ENCODE peak calls at places on chromosomes 16 and 17, in five cellular contexts. One of them, this sample, is unnamed.

GRCh38 chr17:43349142-43349541 is 49.7 kb upstream of the ARL4D start:
- DNase-seq in omental fat pad: no peak
- DNase-seq in lower leg skin: no peak
- DNase-seq in bronchial epithelial cell: no peak
- DNase-seq in fibroblast of pulmonary artery: no peak
- DNase-seq in this sample: no peak

GRCh38 chr16:35134471-35134870 is 1675.1 kb downstream of the TP53TG3F start:
- DNase-seq in omental fat pad: no peak
- DNase-seq in bronchial epithelial cell: peak; percentile 97
- DNase-seq in fibroblast of pulmonary artery: no peak
- DNase-seq in lower leg skin: no peak
- DNase-seq in this sample: no peak

GRCh38 chr16:56608876-56609462 is 585 bp downstream of the MT2A start:
- DNase-seq in omental fat pad: no peak
- DNase-seq in fibroblast of pulmonary artery: peak; percentile 24
- DNase-seq in lower leg skin: no peak
- DNase-seq in bronchial epithelial cell: peak; percentile 7
- DNase-seq in this sample: no peak

GRCh38 chr16:15055141-15056053 is 477 bp downstream of the NTAN1 start:
- DNase-seq in bronchial epithelial cell: no peak
- DNase-seq in fibroblast of pulmonary artery: peak; percentile 39
- DNase-seq in lower leg skin: peak; percentile 53
- DNase-seq in omental fat pad: no peak
- DNase-seq in this sample: no peak

GRCh38 chr17:4936436-4936835 is 3.4 kb downstream of the SLC25A11 start:
- DNase-seq in omental fat pad: no peak
- DNase-seq in bronchial epithelial cell: no peak
- DNase-seq in fibroblast of pulmonary artery: no peak
- DNase-seq in lower leg skin: no peak
- DNase-seq in this sample: no peak

GRCh38 chr16:77331802-77332586 is 102.8 kb downstream of the ADAMTS18 start:
- DNase-seq in lower leg skin: no peak
- DNase-seq in bronchial epithelial cell: no peak
- DNase-seq in omental fat pad: no peak
- DNase-seq in fibroblast of pulmonary artery: no peak
- DNase-seq in this sample: no peak

GRCh38 chr17:62735027-62735651 is 73.0 kb downstream of the MARCHF10 start:
- DNase-seq in omental fat pad: no peak
- DNase-seq in lower leg skin: no peak
- DNase-seq in fibroblast of pulmonary artery: no peak
- DNase-seq in bronchial epithelial cell: peak; percentile 34
- DNase-seq in this sample: no peak

GRCh38 chr17:35930211-35931065 is at the start of gene RDM1:
- DNase-seq in fibroblast of pulmonary artery: peak; percentile 52
- DNase-seq in omental fat pad: peak; percentile 25
- DNase-seq in bronchial epithelial cell: peak; percentile 53
- DNase-seq in lower leg skin: no peak
- DNase-seq in this sample: peak; percentile 86

GRCh38 chr16:62149646-62150045 is 113.4 kb upstream of the CDH8 start:
- DNase-seq in bronchial epithelial cell: peak; percentile 4
- DNase-seq in fibroblast of pulmonary artery: no peak
- DNase-seq in lower leg skin: no peak
- DNase-seq in omental fat pad: no peak
- DNase-seq in this sample: no peak

GRCh38 chr16:31472559-31473203 is 729 bp downstream of the TGFB1I1 start:
- DNase-seq in bronchial epithelial cell: peak; percentile 80
- DNase-seq in lower leg skin: peak; percentile 87
- DNase-seq in fibroblast of pulmonary artery: peak; percentile 96
- DNase-seq in omental fat pad: peak; percentile 68
- DNase-seq in this sample: no peak

GRCh38 chr17:29241015-29241963 is 5.4 kb upstream of the CRYBA1 start:
- DNase-seq in fibroblast of pulmonary artery: peak; percentile 96
- DNase-seq in bronchial epithelial cell: peak; percentile 99
- DNase-seq in lower leg skin: no peak
- DNase-seq in omental fat pad: no peak
- DNase-seq in this sample: no peak

GRCh38 chr17:71765437-71765836 is 355.4 kb upstream of the SOX9 start:
- DNase-seq in bronchial epithelial cell: no peak
- DNase-seq in omental fat pad: no peak
- DNase-seq in fibroblast of pulmonary artery: no peak
- DNase-seq in lower leg skin: no peak
- DNase-seq in this sample: no peak

GRCh38 chr17:44607836-44608690 is 48.2 kb upstream of the MEIOC start:
- DNase-seq in omental fat pad: no peak
- DNase-seq in fibroblast of pulmonary artery: no peak
- DNase-seq in lower leg skin: no peak
- DNase-seq in bronchial epithelial cell: no peak
- DNase-seq in this sample: peak; percentile 36

GRCh38 chr16:74034862-74035261 is 261.8 kb upstream of the PSMD7 start:
- DNase-seq in lower leg skin: no peak
- DNase-seq in bronchial epithelial cell: peak; percentile 16
- DNase-seq in fibroblast of pulmonary artery: peak; percentile 28
- DNase-seq in omental fat pad: no peak
- DNase-seq in this sample: no peak

GRCh38 chr17:57713140-57713539 is 32.0 kb downstream of the CCDC182 start:
- DNase-seq in bronchial epithelial cell: no peak
- DNase-seq in fibroblast of pulmonary artery: no peak
- DNase-seq in omental fat pad: no peak
- DNase-seq in lower leg skin: no peak
- DNase-seq in this sample: no peak

GRCh38 chr17:62816282-62816839 is 8.2 kb upstream of the MARCHF10 start:
- DNase-seq in lower leg skin: no peak
- DNase-seq in fibroblast of pulmonary artery: no peak
- DNase-seq in omental fat pad: no peak
- DNase-seq in bronchial epithelial cell: no peak
- DNase-seq in this sample: no peak

GRCh38 chr17:19539040-19539399 is 5.4 kb downstream of the SLC47A1 start:
- DNase-seq in bronchial epithelial cell: no peak
- DNase-seq in fibroblast of pulmonary artery: no peak
- DNase-seq in omental fat pad: no peak
- DNase-seq in lower leg skin: no peak
- DNase-seq in this sample: no peak

GRCh38 chr16:22206847-22207714 is 1.0 kb downstream of the EEF2K start:
- DNase-seq in omental fat pad: peak; percentile 76
- DNase-seq in bronchial epithelial cell: peak; percentile 49
- DNase-seq in lower leg skin: peak; percentile 81
- DNase-seq in fibroblast of pulmonary artery: peak; percentile 83
- DNase-seq in this sample: no peak

GRCh38 chr16:89737341-89738071 is 16.2 kb downstream of the ZNF276 start:
- DNase-seq in fibroblast of pulmonary artery: no peak
- DNase-seq in lower leg skin: no peak
- DNase-seq in bronchial epithelial cell: no peak
- DNase-seq in omental fat pad: no peak
- DNase-seq in this sample: no peak

GRCh38 chr17:15404116-15404730 is 62.8 kb upstream of the TEKT3 start:
- DNase-seq in omental fat pad: no peak
- DNase-seq in lower leg skin: no peak
- DNase-seq in fibroblast of pulmonary artery: peak; percentile 47
- DNase-seq in bronchial epithelial cell: no peak
- DNase-seq in this sample: no peak

GRCh38 chr16:56625943-56626654 is 518 bp downstream of the MT1E start:
- DNase-seq in bronchial epithelial cell: no peak
- DNase-seq in lower leg skin: peak; percentile 47
- DNase-seq in fibroblast of pulmonary artery: peak; percentile 79
- DNase-seq in omental fat pad: no peak
- DNase-seq in this sample: no peak

GRCh38 chr17:18217412-18218015 is 7.9 kb upstream of the LLGL1 start:
- DNase-seq in omental fat pad: peak; percentile 84
- DNase-seq in fibroblast of pulmonary artery: peak; percentile 66
- DNase-seq in bronchial epithelial cell: peak; percentile 48
- DNase-seq in lower leg skin: peak; percentile 71
- DNase-seq in this sample: peak; percentile 78

GRCh38 chr17:8994319-8994718 is 27.0 kb upstream of the NTN1 start:
- DNase-seq in omental fat pad: peak; percentile 44
- DNase-seq in fibroblast of pulmonary artery: peak; percentile 54
- DNase-seq in lower leg skin: no peak
- DNase-seq in bronchial epithelial cell: peak; percentile 26
- DNase-seq in this sample: peak; percentile 72

GRCh38 chr17:46191332-46192210 is 1.7 kb downstream of the KANSL1 start:
- DNase-seq in fibroblast of pulmonary artery: peak; percentile 41
- DNase-seq in lower leg skin: peak; percentile 32
- DNase-seq in omental fat pad: no peak
- DNase-seq in bronchial epithelial cell: peak; percentile 22
- DNase-seq in this sample: no peak

GRCh38 chr16:69482410-69482951 is 58.1 kb downstream of the CYB5B start:
- DNase-seq in lower leg skin: peak; percentile 56
- DNase-seq in bronchial epithelial cell: no peak
- DNase-seq in fibroblast of pulmonary artery: peak; percentile 93
- DNase-seq in omental fat pad: no peak
- DNase-seq in this sample: no peak

GRCh38 chr17:69719474-69720048 is 305.1 kb downstream of the MAP2K6 start:
- DNase-seq in fibroblast of pulmonary artery: no peak
- DNase-seq in lower leg skin: no peak
- DNase-seq in omental fat pad: no peak
- DNase-seq in bronchial epithelial cell: no peak
- DNase-seq in this sample: no peak

GRCh38 chr16:82880361-82880760 is 253.6 kb downstream of the CDH13 start:
- DNase-seq in omental fat pad: no peak
- DNase-seq in bronchial epithelial cell: no peak
- DNase-seq in lower leg skin: no peak
- DNase-seq in fibroblast of pulmonary artery: no peak
- DNase-seq in this sample: no peak

GRCh38 chr16:30121741-30122620 is 1.0 kb downstream of the MAPK3 start:
- DNase-seq in omental fat pad: no peak
- DNase-seq in lower leg skin: peak; percentile 38
- DNase-seq in bronchial epithelial cell: no peak
- DNase-seq in fibroblast of pulmonary artery: peak; percentile 21
- DNase-seq in this sample: no peak

GRCh38 chr17:40303009-40303657 is 5.8 kb upstream of the RARA start:
- DNase-seq in fibroblast of pulmonary artery: peak; percentile 83
- DNase-seq in bronchial epithelial cell: peak; percentile 63
- DNase-seq in lower leg skin: no peak
- DNase-seq in omental fat pad: no peak
- DNase-seq in this sample: no peak

GRCh38 chr16:75340715-75341500 is 89.5 kb upstream of the BCAR1 start:
- DNase-seq in bronchial epithelial cell: peak; percentile 31
- DNase-seq in omental fat pad: no peak
- DNase-seq in fibroblast of pulmonary artery: peak; percentile 51
- DNase-seq in lower leg skin: no peak
- DNase-seq in this sample: no peak

GRCh38 chr16:15765880-15766279 is 90.9 kb downstream of the MYH11 start:
- DNase-seq in fibroblast of pulmonary artery: peak; percentile 48
- DNase-seq in lower leg skin: no peak
- DNase-seq in bronchial epithelial cell: peak; percentile 33
- DNase-seq in omental fat pad: no peak
- DNase-seq in this sample: no peak

GRCh38 chr16:88619859-88620655 is 18.3 kb upstream of the IL17C start:
- DNase-seq in bronchial epithelial cell: no peak
- DNase-seq in lower leg skin: no peak
- DNase-seq in fibroblast of pulmonary artery: no peak
- DNase-seq in omental fat pad: no peak
- DNase-seq in this sample: no peak

DNA sequence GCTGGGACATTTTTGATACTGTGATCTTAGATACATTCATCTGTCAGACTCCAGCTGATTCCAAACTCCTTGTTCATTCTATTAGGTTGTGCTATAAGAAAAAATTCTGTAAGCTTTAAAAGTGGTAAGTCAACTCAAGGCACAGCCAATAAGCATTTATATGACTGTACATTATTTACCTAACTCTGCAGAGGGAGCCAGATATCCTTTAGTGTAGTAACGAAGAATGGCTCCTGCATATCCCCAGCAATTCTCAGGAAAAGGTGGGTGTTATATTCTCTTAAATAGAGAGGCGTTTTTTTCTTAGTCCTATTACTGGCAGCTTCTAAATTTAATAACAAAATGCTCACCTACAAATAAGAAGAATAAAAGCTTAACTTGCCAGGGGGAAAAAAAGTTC is 374.3 kb upstream of the GOT2 start:
- DNase-seq in lower leg skin: no peak
- DNase-seq in fibroblast of pulmonary artery: no peak
- DNase-seq in omental fat pad: no peak
- DNase-seq in bronchial epithelial cell: no peak
- DNase-seq in this sample: no peak
- TF ChIP-seq CTCF in lower leg skin: no peak
- TF ChIP-seq CTCF in fibroblast of pulmonary artery: no peak
- TF ChIP-seq CTCF in omental fat pad: no peak
- TF ChIP-seq CTCF in bronchial epithelial cell: no peak
- TF ChIP-seq CTCF in this sample: no peak

GRCh38 chr17:50196826-50197225 is 4.6 kb downstream of the COL1A1 start:
- DNase-seq in lower leg skin: no peak
- DNase-seq in omental fat pad: no peak
- DNase-seq in fibroblast of pulmonary artery: peak; percentile 53
- DNase-seq in bronchial epithelial cell: peak; percentile 48
- DNase-seq in this sample: no peak

GRCh38 chr17:50196036-50196435 is 5.4 kb downstream of the COL1A1 start:
- DNase-seq in bronchial epithelial cell: no peak
- DNase-seq in fibroblast of pulmonary artery: no peak
- DNase-seq in lower leg skin: no peak
- DNase-seq in omental fat pad: no peak
- DNase-seq in this sample: no peak

GRCh38 chr17:50194441-50195195 is 6.8 kb downstream of the COL1A1 start:
- DNase-seq in fibroblast of pulmonary artery: no peak
- DNase-seq in bronchial epithelial cell: no peak
- DNase-seq in omental fat pad: no peak
- DNase-seq in lower leg skin: no peak
- DNase-seq in this sample: no peak

GRCh38 chr17:50192873-50193274 is 8.6 kb downstream of the COL1A1 start:
- DNase-seq in bronchial epithelial cell: no peak
- DNase-seq in lower leg skin: no peak
- DNase-seq in omental fat pad: no peak
- DNase-seq in fibroblast of pulmonary artery: no peak
- DNase-seq in this sample: no peak

GRCh38 chr17:50195196-50195865 is 6.1 kb downstream of the COL1A1 start:
- DNase-seq in bronchial epithelial cell: no peak
- DNase-seq in fibroblast of pulmonary artery: no peak
- DNase-seq in omental fat pad: no peak
- DNase-seq in lower leg skin: no peak
- DNase-seq in this sample: no peak
- TF ChIP-seq CTCF in bronchial epithelial cell: peak; percentile 6
- TF ChIP-seq CTCF in fibroblast of pulmonary artery: peak; percentile 41
- TF ChIP-seq CTCF in omental fat pad: no peak
- TF ChIP-seq CTCF in lower leg skin: no peak
- TF ChIP-seq CTCF in this sample: no peak

GRCh38 chr16:84048306-84048705 is 5.7 kb upstream of the SLC38A8 start:
- DNase-seq in bronchial epithelial cell: no peak
- DNase-seq in fibroblast of pulmonary artery: no peak
- DNase-seq in omental fat pad: no peak
- DNase-seq in lower leg skin: no peak
- DNase-seq in this sample: peak; percentile 32
- TF ChIP-seq CTCF in bronchial epithelial cell: peak; percentile 41
- TF ChIP-seq CTCF in fibroblast of pulmonary artery: no peak
- TF ChIP-seq CTCF in omental fat pad: no peak
- TF ChIP-seq CTCF in lower leg skin: no peak
- TF ChIP-seq CTCF in this sample: peak; percentile 56

GRCh38 chr16:66660422-66661209 is 35.9 kb downstream of the CMTM4 start:
- DNase-seq in bronchial epithelial cell: peak; percentile 86
- DNase-seq in fibroblast of pulmonary artery: peak; percentile 87
- DNase-seq in omental fat pad: no peak
- DNase-seq in lower leg skin: peak; percentile 43
- DNase-seq in this sample: no peak
- TF ChIP-seq CTCF in bronchial epithelial cell: peak; percentile 38
- TF ChIP-seq CTCF in fibroblast of pulmonary artery: peak; percentile 43
- TF ChIP-seq CTCF in omental fat pad: no peak
- TF ChIP-seq CTCF in lower leg skin: no peak
- TF ChIP-seq CTCF in this sample: no peak

GRCh38 chr16:46918905-46919792 is 35.0 kb downstream of the GPT2 start:
- DNase-seq in fibroblast of pulmonary artery: no peak
- DNase-seq in lower leg skin: no peak
- DNase-seq in omental fat pad: no peak
- DNase-seq in bronchial epithelial cell: no peak
- DNase-seq in this sample: no peak
- TF ChIP-seq CTCF in fibroblast of pulmonary artery: no peak
- TF ChIP-seq CTCF in lower leg skin: peak; percentile 10
- TF ChIP-seq CTCF in omental fat pad: no peak
- TF ChIP-seq CTCF in bronchial epithelial cell: no peak
- TF ChIP-seq CTCF in this sample: peak; percentile 29

GRCh38 chr16:66115373-66115772 is 251.1 kb upstream of the CDH5 start:
- DNase-seq in lower leg skin: no peak
- DNase-seq in omental fat pad: no peak
- DNase-seq in bronchial epithelial cell: no peak
- DNase-seq in fibroblast of pulmonary artery: no peak
- DNase-seq in this sample: no peak
- TF ChIP-seq CTCF in lower leg skin: no peak
- TF ChIP-seq CTCF in omental fat pad: no peak
- TF ChIP-seq CTCF in bronchial epithelial cell: no peak
- TF ChIP-seq CTCF in fibroblast of pulmonary artery: no peak
- TF ChIP-seq CTCF in this sample: peak; percentile 20

This sample was measured in progenitor cell of endocrine pancreas.